ENCODE peak calls at places on chromosome 22, in six cellular contexts. One of them, this sample, is unnamed.

GRCh38 chr22:17954860-17955587 is 69.3 kb downstream of the MICAL3 start:
- DNase-seq in tibial artery: no peak
- DNase-seq in GM23338: no peak
- DNase-seq in cardiac muscle cell: no peak
- DNase-seq in spleen: no peak
- DNase-seq in left ventricle myocardium inferior: no peak
- DNase-seq in this sample: no peak

GRCh38 chr22:42313804-42314581 is 43.5 kb upstream of the TCF20 start:
- DNase-seq in left ventricle myocardium inferior: peak
- DNase-seq in tibial artery: no peak
- DNase-seq in spleen: no peak
- DNase-seq in cardiac muscle cell: peak
- DNase-seq in GM23338: peak
- DNase-seq in this sample: peak

GRCh38 chr22:43005106-43005505 is 9.8 kb downstream of the PACSIN2 start:
- DNase-seq in tibial artery: no peak
- DNase-seq in GM23338: no peak
- DNase-seq in cardiac muscle cell: no peak
- DNase-seq in left ventricle myocardium inferior: no peak
- DNase-seq in spleen: no peak
- DNase-seq in this sample: no peak

GRCh38 chr22:46649176-46650077 is 29.2 kb downstream of the GRAMD4 start:
- DNase-seq in left ventricle myocardium inferior: peak
- DNase-seq in cardiac muscle cell: peak
- DNase-seq in spleen: no peak
- DNase-seq in tibial artery: no peak
- DNase-seq in GM23338: no peak
- DNase-seq in this sample: peak

GRCh38 chr22:37231406-37232139 is 12.5 kb downstream of the RAC2 start:
- DNase-seq in cardiac muscle cell: no peak
- DNase-seq in tibial artery: no peak
- DNase-seq in left ventricle myocardium inferior: no peak
- DNase-seq in GM23338: no peak
- DNase-seq in spleen: peak
- DNase-seq in this sample: no peak

GRCh38 chr22:50718352-50718709 is 19.7 kb upstream of the ACR start:
- DNase-seq in GM23338: no peak
- DNase-seq in cardiac muscle cell: no peak
- DNase-seq in left ventricle myocardium inferior: no peak
- DNase-seq in tibial artery: no peak
- DNase-seq in spleen: no peak
- DNase-seq in this sample: no peak

GRCh38 chr22:37996515-37997246 is 12.3 kb upstream of the SOX10 start:
- DNase-seq in spleen: no peak
- DNase-seq in tibial artery: no peak
- DNase-seq in GM23338: no peak
- DNase-seq in left ventricle myocardium inferior: no peak
- DNase-seq in cardiac muscle cell: no peak
- DNase-seq in this sample: no peak

GRCh38 chr22:31046591-31047226 is 34.4 kb upstream of the SMTN start:
- DNase-seq in spleen: peak
- DNase-seq in cardiac muscle cell: peak
- DNase-seq in left ventricle myocardium inferior: peak
- DNase-seq in tibial artery: peak
- DNase-seq in GM23338: peak
- DNase-seq in this sample: peak

GRCh38 chr22:19708323-19709011 is 5.8 kb upstream of the SEPTIN5 start:
- DNase-seq in cardiac muscle cell: no peak
- DNase-seq in tibial artery: no peak
- DNase-seq in left ventricle myocardium inferior: no peak
- DNase-seq in spleen: peak
- DNase-seq in GM23338: no peak
- DNase-seq in this sample: no peak

GRCh38 chr22:22360014-22360413 is 115.4 kb downstream of the VPREB1 start:
- DNase-seq in cardiac muscle cell: no peak
- DNase-seq in left ventricle myocardium inferior: no peak
- DNase-seq in spleen: no peak
- DNase-seq in tibial artery: no peak
- DNase-seq in GM23338: no peak
- DNase-seq in this sample: no peak

GRCh38 chr22:22359465-22359864 is 114.9 kb downstream of the VPREB1 start:
- DNase-seq in left ventricle myocardium inferior: no peak
- DNase-seq in GM23338: no peak
- DNase-seq in tibial artery: no peak
- DNase-seq in spleen: no peak
- DNase-seq in cardiac muscle cell: no peak
- DNase-seq in this sample: no peak

GRCh38 chr22:22358686-22359085 is 114.1 kb downstream of the VPREB1 start:
- DNase-seq in spleen: no peak
- DNase-seq in tibial artery: no peak
- DNase-seq in GM23338: no peak
- DNase-seq in left ventricle myocardium inferior: no peak
- DNase-seq in cardiac muscle cell: no peak
- DNase-seq in this sample: no peak

GRCh38 chr22:22357024-22357868 is 112.7 kb downstream of the VPREB1 start:
- DNase-seq in GM23338: peak
- DNase-seq in left ventricle myocardium inferior: peak
- DNase-seq in cardiac muscle cell: peak
- DNase-seq in tibial artery: peak
- DNase-seq in spleen: peak
- DNase-seq in this sample: peak

GRCh38 chr22:22358136-22358535 is 113.5 kb downstream of the VPREB1 start:
- DNase-seq in cardiac muscle cell: no peak
- DNase-seq in left ventricle myocardium inferior: no peak
- DNase-seq in spleen: peak
- DNase-seq in GM23338: no peak
- DNase-seq in tibial artery: no peak
- DNase-seq in this sample: no peak
- H3K4me3 ChIP-seq in cardiac muscle cell: no peak
- H3K4me3 ChIP-seq in left ventricle myocardium inferior: no peak
- H3K4me3 ChIP-seq in spleen: no peak
- H3K4me3 ChIP-seq in GM23338: no peak
- H3K4me3 ChIP-seq in tibial artery: no peak
- H3K4me3 ChIP-seq in this sample: no peak

GRCh38 chr22:21933899-21934298 is 18.7 kb downstream of the PPM1F start:
- DNase-seq in tibial artery: no peak
- DNase-seq in spleen: peak
- DNase-seq in left ventricle myocardium inferior: no peak
- DNase-seq in cardiac muscle cell: no peak
- DNase-seq in GM23338: no peak
- DNase-seq in this sample: no peak
- H3K4me3 ChIP-seq in tibial artery: no peak
- H3K4me3 ChIP-seq in spleen: no peak
- H3K4me3 ChIP-seq in left ventricle myocardium inferior: no peak
- H3K4me3 ChIP-seq in cardiac muscle cell: no peak
- H3K4me3 ChIP-seq in GM23338: no peak
- H3K4me3 ChIP-seq in this sample: no peak

DNA sequence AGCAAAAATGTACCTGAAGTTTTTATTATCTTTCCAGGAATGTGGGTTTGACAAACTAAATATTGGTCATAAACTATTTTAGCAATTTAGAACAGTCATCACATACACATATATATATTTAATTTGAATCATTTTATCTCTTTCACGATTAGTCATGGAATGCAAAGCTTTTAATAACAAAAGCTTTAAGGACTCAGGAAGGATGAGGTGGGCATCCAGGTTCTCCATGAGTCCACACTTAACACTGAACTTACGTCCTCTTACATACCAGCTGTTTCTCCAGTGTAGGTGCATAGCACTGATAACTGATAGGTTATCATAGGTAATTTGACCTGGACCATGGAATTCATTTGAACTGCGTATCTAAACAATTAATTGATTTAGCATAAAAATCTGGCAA is 28.1 kb upstream of the GNAZ start:
- DNase-seq in spleen: no peak
- DNase-seq in cardiac muscle cell: no peak
- DNase-seq in GM23338: no peak
- DNase-seq in tibial artery: no peak
- DNase-seq in left ventricle myocardium inferior: no peak
- DNase-seq in this sample: no peak
- H3K4me3 ChIP-seq in spleen: no peak
- H3K4me3 ChIP-seq in cardiac muscle cell: no peak
- H3K4me3 ChIP-seq in GM23338: no peak
- H3K4me3 ChIP-seq in tibial artery: no peak
- H3K4me3 ChIP-seq in left ventricle myocardium inferior: no peak
- H3K4me3 ChIP-seq in this sample: no peak

GRCh38 chr22:16601437-16602223 is 9.0 kb upstream of the CCT8L2 start:
- DNase-seq in left ventricle myocardium inferior: peak
- DNase-seq in GM23338: peak
- DNase-seq in spleen: peak
- DNase-seq in tibial artery: no peak
- DNase-seq in cardiac muscle cell: no peak
- DNase-seq in this sample: no peak
- H3K4me3 ChIP-seq in left ventricle myocardium inferior: peak
- H3K4me3 ChIP-seq in GM23338: peak
- H3K4me3 ChIP-seq in spleen: peak
- H3K4me3 ChIP-seq in tibial artery: peak
- H3K4me3 ChIP-seq in cardiac muscle cell: no peak
- H3K4me3 ChIP-seq in this sample: no peak

GRCh38 chr22:32802291-32802826 is 854 bp downstream of the TIMP3 start:
- DNase-seq in tibial artery: no peak
- DNase-seq in left ventricle myocardium inferior: no peak
- DNase-seq in spleen: no peak
- DNase-seq in cardiac muscle cell: peak
- DNase-seq in GM23338: no peak
- DNase-seq in this sample: peak
- H3K4me3 ChIP-seq in tibial artery: peak
- H3K4me3 ChIP-seq in left ventricle myocardium inferior: peak
- H3K4me3 ChIP-seq in spleen: peak
- H3K4me3 ChIP-seq in cardiac muscle cell: peak
- H3K4me3 ChIP-seq in GM23338: peak
- H3K4me3 ChIP-seq in this sample: peak